ENCODE peak calls at places on chromosomes 5 and 9, in seven cellular contexts. A, R, G, M, Q, Y and U are unnamed samples.

GRCh38 chr9:25964239-25964638 is 286.0 kb upstream of the TUSC1 start:
- DNase-seq in A (peak; percentile 52), R (peak; percentile 30), G (no peak), M (peak; percentile 92), Q (no peak), Y (no peak), U (no peak)

GRCh38 chr9:121498150-121498486 is 1.5 kb downstream of the GGTA1 start:
- DNase-seq in A (peak; percentile 82), R (peak; percentile 68), G (peak; percentile 49), M (peak; percentile 93), Q (no peak), Y (peak; percentile 21), U (no peak)

GRCh38 chr9:35756275-35756742 is 2.2 kb upstream of the MSMP start:
- DNase-seq in A (no peak), R (peak; percentile 73), G (peak; percentile 83), M (peak; percentile 92), Q (peak; percentile 77), Y (no peak), U (no peak)

GRCh38 chr5:72569423-72569939 is 62.3 kb upstream of the ZNF366 start:
- DNase-seq in A (no peak), R (no peak), G (no peak), M (no peak), Q (no peak), Y (no peak), U (no peak)

GRCh38 chr9:4038182-4038723 is 261.6 kb downstream of the GLIS3 start:
- DNase-seq in A (no peak), R (no peak), G (no peak), M (no peak), Q (no peak), Y (no peak), U (no peak)

GRCh38 chr5:113218200-113218599 is 216.6 kb downstream of the TSSK1B start:
- DNase-seq in A (no peak), R (no peak), G (no peak), M (peak; percentile 48), Q (no peak), Y (no peak), U (peak; percentile 72)

GRCh38 chr9:132879443-132880310 is 979 bp downstream of the SPACA9 start:
- DNase-seq in A (no peak), R (no peak), G (no peak), M (no peak), Q (no peak), Y (no peak), U (no peak)

GRCh38 chr9:124595743-124596142 is 88.5 kb upstream of the NR5A1 start:
- DNase-seq in A (no peak), R (no peak), G (peak; percentile 19), M (no peak), Q (no peak), Y (no peak), U (no peak)

GRCh38 chr5:122129332-122129731 is at the start of gene ZNF474:
- DNase-seq in A (no peak), R (peak; percentile 33), G (peak; percentile 20), M (peak; percentile 94), Q (no peak), Y (no peak), U (no peak)

GRCh38 chr5:167205881-167206280 is 1085.6 kb upstream of the WWC1 start:
- DNase-seq in A (no peak), R (no peak), G (no peak), M (no peak), Q (no peak), Y (no peak), U (no peak)

GRCh38 chr9:114470581-114470980 is 34.7 kb downstream of the WHRN start:
- DNase-seq in A (no peak), R (no peak), G (no peak), M (no peak), Q (no peak), Y (no peak), U (no peak)

GRCh38 chr5:73280821-73281746 is 108.1 kb downstream of the TMEM174 start:
- DNase-seq in A (peak; percentile 50), R (peak; percentile 66), G (no peak), M (no peak), Q (no peak), Y (no peak), U (no peak)

GRCh38 chr9:11549311-11549794 is 936.6 kb upstream of the PTPRD start:
- DNase-seq in A (no peak), R (no peak), G (no peak), M (no peak), Q (no peak), Y (no peak), U (no peak)

GRCh38 chr9:5355817-5356216 is 16.1 kb upstream of the RLN1 start:
- DNase-seq in A (no peak), R (no peak), G (no peak), M (no peak), Q (no peak), Y (no peak), U (no peak)

GRCh38 chr5:102856374-102856748 is 101.3 kb downstream of the PAM start:
- DNase-seq in A (no peak), R (no peak), G (no peak), M (no peak), Q (no peak), Y (no peak), U (no peak)

GRCh38 chr9:18268381-18268780 is 205.6 kb upstream of the ADAMTSL1 start:
- DNase-seq in A (no peak), R (no peak), G (no peak), M (peak; percentile 32), Q (no peak), Y (no peak), U (no peak)

GRCh38 chr9:69785757-69786156 is 25.9 kb upstream of the PTAR1 start:
- DNase-seq in A (no peak), R (no peak), G (no peak), M (peak; percentile 67), Q (no peak), Y (no peak), U (no peak)

GRCh38 chr9:122158202-122158601 is 1.4 kb downstream of the NDUFA8 start:
- DNase-seq in A (peak; percentile 60), R (no peak), G (peak; percentile 26), M (peak; percentile 71), Q (no peak), Y (no peak), U (no peak)

GRCh38 chr5:75009559-75010230 is 42.7 kb downstream of the GCNT4 start:
- DNase-seq in A (no peak), R (no peak), G (no peak), M (no peak), Q (no peak), Y (no peak), U (peak; percentile 47)

GRCh38 chr9:109035684-109036423 is 22.6 kb upstream of the CTNNAL1 start:
- DNase-seq in A (no peak), R (peak; percentile 58), G (no peak), M (no peak), Q (no peak), Y (no peak), U (no peak)

GRCh38 chr5:37575541-37576489 is 196.7 kb downstream of the WDR70 start:
- DNase-seq in A (no peak), R (no peak), G (no peak), M (peak; percentile 9), Q (no peak), Y (no peak), U (no peak)

GRCh38 chr5:68953885-68954617 is 139.8 kb upstream of the SLC30A5 start:
- DNase-seq in A (no peak), R (no peak), G (no peak), M (no peak), Q (no peak), Y (no peak), U (peak; percentile 79)

GRCh38 chr5:31471040-31471439 is 60.9 kb downstream of the DROSHA start:
- DNase-seq in A (no peak), R (no peak), G (no peak), M (no peak), Q (no peak), Y (no peak), U (no peak)

GRCh38 chr9:116233160-116233530 is 79.6 kb downstream of the PAPPA start:
- DNase-seq in A (no peak), R (no peak), G (no peak), M (no peak), Q (no peak), Y (no peak), U (no peak)
- H3K4me1 ChIP-seq in A (no peaks in the 10 kb centered on the region), R (no peaks in the 10 kb centered on the region), G (no peaks in the 10 kb centered on the region), M (no peaks in the 10 kb centered on the region), Q (no peaks in the 10 kb centered on the region), Y (no peaks in the 10 kb centered on the region), U (peaks cover 6% of the 10 kb centered on the region)

DNA sequence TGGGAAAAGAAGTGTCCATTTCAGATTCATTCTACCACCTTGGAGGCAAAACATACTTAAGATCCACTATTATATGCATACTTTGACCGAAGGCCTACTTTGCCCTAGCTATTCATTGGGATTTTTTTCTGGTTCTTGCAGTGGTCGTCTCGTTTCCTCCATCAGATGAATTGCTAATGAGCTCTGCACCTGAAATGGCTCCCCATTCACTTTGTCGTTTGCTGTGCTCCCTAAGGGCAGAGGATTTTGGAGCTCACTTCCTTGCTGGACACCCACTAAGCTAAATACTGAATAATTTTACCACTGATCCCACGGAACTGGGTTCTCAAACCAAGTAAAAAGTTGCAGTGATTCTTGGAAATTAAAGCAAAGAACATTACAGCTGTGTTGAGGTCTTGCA is 1.9 kb downstream of the KDM3B start:
- DNase-seq in A (no peak), R (no peak), G (no peak), M (peak; percentile 47), Q (no peak), Y (no peak), U (no peak)
- H3K4me3 ChIP-seq in A (peak overlapping the region; percentile 92), R (peak overlapping the region; percentile 94), G (no peak overlapping the region), M (peak overlapping the region; percentile 94), Q (peak overlapping the region; percentile 92), Y (peak overlapping the region; percentile 99), U (peak overlapping the region; percentile 91)

DNA sequence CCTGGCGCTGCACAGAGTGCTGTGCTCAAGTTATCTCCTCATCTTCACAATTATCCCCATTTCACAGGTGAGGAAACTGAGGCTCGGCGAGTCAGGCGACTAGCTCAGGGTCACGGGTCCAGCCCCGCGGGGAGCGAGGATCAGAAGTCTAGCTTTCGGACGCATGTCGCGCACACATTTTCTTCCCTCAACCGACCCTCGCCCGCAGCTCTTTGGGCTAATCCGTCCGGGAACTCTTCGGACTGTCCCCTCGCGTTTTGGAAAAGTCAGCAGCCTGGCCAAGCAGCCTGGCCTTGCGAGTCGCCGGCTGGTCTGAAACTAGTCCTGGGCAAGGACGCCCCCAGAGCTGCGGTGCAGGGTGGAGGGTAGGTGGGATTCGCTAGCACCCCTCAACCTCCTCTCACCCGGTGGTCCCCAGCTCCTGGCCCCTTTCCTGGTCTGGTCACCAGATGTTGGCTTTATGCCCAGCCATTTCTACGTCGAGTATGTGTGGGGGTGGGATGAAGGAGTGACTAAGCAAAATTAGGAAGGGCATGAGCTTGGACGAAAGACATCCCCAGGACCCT is 518 bp downstream of the BHMT2 start:
- DNase-seq in A (peak; percentile 76), R (no peak), G (no peak), M (peak; percentile 30), Q (peak; percentile 64), Y (no peak), U (no peak)
- TF ChIP-seq POLR2AphosphoS5 in A (no peak), R (no peak), G (no peak), M (no peak), Q (no peak), Y (no peak), U (peak; percentile 7)

GRCh38 chr9:682633-683508 is 158.6 kb upstream of the DMRT1 start:
- DNase-seq in A (no peak), R (peak; percentile 48), G (peak; percentile 58), M (no peak), Q (no peak), Y (no peak), U (no peak)
- H3K4me1 ChIP-seq in A (no peaks in the 10 kb centered on the region), R (peaks cover 7% of the 10 kb centered on the region), G (peaks cover 4% of the 10 kb centered on the region), M (peaks cover 23% of the 10 kb centered on the region), Q (peaks cover 61% of the 10 kb centered on the region), Y (no peaks in the 10 kb centered on the region), U (peaks cover 49% of the 10 kb centered on the region)

GRCh38 chr5:176550275-176550831 is 1.2 kb downstream of the CDHR2 start:
- DNase-seq in A (no peak), R (no peak), G (no peak), M (no peak), Q (no peak), Y (no peak), U (no peak)
- H3K4me3 ChIP-seq in A (no peak overlapping the region), R (no peak overlapping the region), G (no peak overlapping the region), M (no peak overlapping the region), Q (no peak overlapping the region), Y (no peak overlapping the region), U (no peak overlapping the region)